ENCODE peak calls at places on chromosome 9, in eight cellular contexts. W is GM23338, L is adrenal gland, C is fibroblast of lung, T is psoas muscle, H is aorta, U is substantia nigra, E is AML-193. V is an unnamed sample.

GRCh38 chr9:130499804-130500263 is 55.1 kb downstream of the ASS1 start:
- DNase-seq in U (no peak), L (peak), E (no peak), H (no peak), C (no peak), W (no peak), T (no peak), V (no peak)

GRCh38 chr9:78954286-78954685 is 617.5 kb upstream of the TLE4 start:
- DNase-seq in C (peak), W (no peak), T (no peak), E (no peak), H (no peak), L (no peak), U (no peak), V (no peak)

GRCh38 chr9:133477992-133478850 is 678 bp downstream of the SLC2A6 start:
- DNase-seq in H (no peak), L (no peak), U (no peak), E (no peak), W (peak), T (no peak), C (peak), V (no peak)

GRCh38 chr9:14531424-14532269 is 161.6 kb downstream of the ZDHHC21 start:
- DNase-seq in H (no peak), L (no peak), C (no peak), U (no peak), W (no peak), E (no peak), T (no peak), V (no peak)

GRCh38 chr9:78131969-78132687 is 100.5 kb upstream of the GNAQ start:
- DNase-seq in W (no peak), E (peak), L (no peak), H (no peak), U (no peak), C (peak), T (no peak), V (no peak)

GRCh38 chr9:109912726-109913460 is 132.9 kb downstream of the PALM2AKAP2 start:
- DNase-seq in W (no peak), T (no peak), C (peak), H (no peak), E (no peak), U (no peak), L (no peak), V (no peak)

GRCh38 chr9:75866273-75866871 is 24.1 kb upstream of the PCSK5 start:
- DNase-seq in L (peak), W (peak), H (no peak), U (peak), T (no peak), C (peak), E (peak), V (peak)

GRCh38 chr9:122314193-122314592 is 49.5 kb downstream of the MRRF start:
- DNase-seq in L (no peak), T (no peak), C (no peak), W (no peak), U (no peak), E (no peak), H (no peak), V (no peak)

GRCh38 chr9:126327016-126327749 is 554 bp downstream of the MVB12B start:
- DNase-seq in W (peak), T (peak), U (no peak), C (no peak), H (peak), L (no peak), E (no peak), V (no peak)

GRCh38 chr9:95511232-95511951 is 5.4 kb downstream of the PTCH1 start:
- DNase-seq in U (peak), W (peak), C (peak), T (no peak), L (peak), E (peak), H (no peak), V (no peak)

GRCh38 chr9:99824378-99825157 is 2.9 kb downstream of the NR4A3 start:
- DNase-seq in E (no peak), W (peak), C (peak), T (no peak), U (peak), L (no peak), H (peak), V (no peak)

GRCh38 chr9:123749580-123750202 is 180.2 kb downstream of the DENND1A start:
- DNase-seq in T (no peak), E (no peak), W (peak), H (no peak), L (no peak), U (no peak), C (peak), V (no peak)

GRCh38 chr9:21904371-21904770 is 89.8 kb downstream of the CDKN2A start:
- DNase-seq in H (no peak), C (peak), E (no peak), L (no peak), W (no peak), T (no peak), U (no peak), V (no peak)

GRCh38 chr9:19161257-19162025 is 34.1 kb upstream of the PLIN2 start:
- DNase-seq in E (peak), L (peak), U (no peak), H (no peak), C (peak), T (no peak), W (peak), V (no peak)

V was measured in NCI-H1048.